ENCODE peak calls at places on chromosomes 7 and 10, in six cellular contexts. R, J, F, C, U and V are unnamed samples.

GRCh38 chr7:917255-918117 is 37.0 kb downstream of the ADAP1 start:
- DNase-seq in U (no peak), C (no peak), R (no peak), J (no peak), F (no peak), V (no peak)

GRCh38 chr10:30178565-30178964 is 119.2 kb upstream of the JCAD start:
- DNase-seq in F (no peak), R (no peak), J (no peak), C (no peak), U (no peak), V (no peak)

GRCh38 chr7:44071726-44072363 is 6.5 kb upstream of the PGAM2 start:
- DNase-seq in U (no peak), C (peak), R (no peak), F (no peak), J (no peak), V (no peak)

GRCh38 chr7:92797693-92798092 is 38.7 kb downstream of the CDK6 start:
- DNase-seq in C (no peak), R (no peak), J (no peak), U (no peak), F (no peak), V (no peak)

GRCh38 chr7:33050425-33051318 is 11.9 kb downstream of the NT5C3A start:
- DNase-seq in C (peak), J (peak), F (no peak), U (peak), R (peak), V (peak)

GRCh38 chr10:125441151-125441550 is 241.8 kb downstream of the TEX36 start:
- DNase-seq in U (no peak), J (no peak), R (no peak), C (no peak), F (no peak), V (no peak)

GRCh38 chr10:5603848-5604170 is 62.6 kb downstream of the ASB13 start:
- DNase-seq in U (no peak), J (no peak), R (no peak), F (no peak), C (peak), V (no peak)

GRCh38 chr10:78903351-78903940 is 165.3 kb upstream of the ZMIZ1 start:
- DNase-seq in R (no peak), F (no peak), C (no peak), U (no peak), J (no peak), V (no peak)

GRCh38 chr7:4612939-4613841 is 68.9 kb upstream of the FOXK1 start:
- DNase-seq in R (no peak), C (no peak), F (no peak), J (peak), U (peak), V (peak)

GRCh38 chr10:1153805-1154351 is 97.7 kb downstream of the WDR37 start:
- DNase-seq in U (no peak), F (no peak), R (no peak), J (no peak), C (no peak), V (no peak)

GRCh38 chr10:133161486-133162051 is 1.6 kb downstream of the KNDC1 start:
- DNase-seq in C (no peak), F (no peak), R (no peak), J (no peak), U (no peak), V (peak)

GRCh38 chr10:69936091-69936490 is 116.6 kb upstream of the MACROH2A2 start:
- DNase-seq in R (no peak), C (no peak), F (no peak), J (peak), U (no peak), V (peak)

GRCh38 chr7:2116903-2117680 is 115.7 kb downstream of the MAD1L1 start:
- DNase-seq in J (no peak), R (no peak), U (peak), F (no peak), C (no peak), V (peak)

GRCh38 chr7:99473315-99473596 is 566 bp downstream of the ZNF789 start:
- DNase-seq in J (peak), R (peak), U (peak), F (peak), C (peak), V (peak)

GRCh38 chr7:145169908-145170307 is 334.1 kb upstream of the TPK1 start:
- DNase-seq in C (no peak), F (no peak), J (no peak), R (no peak), U (no peak), V (peak)

GRCh38 chr10:26015092-26015491 is 81.1 kb downstream of the MYO3A start:
- DNase-seq in R (no peak), U (no peak), F (no peak), C (no peak), J (no peak), V (no peak)

GRCh38 chr7:80833289-80834104 is 85.4 kb downstream of the SEMA3C start:
- DNase-seq in C (no peak), J (no peak), F (no peak), R (no peak), U (no peak), V (no peak)

GRCh38 chr10:97463363-97464132 is 17.6 kb downstream of the ZDHHC16 start:
- DNase-seq in U (peak), F (peak), C (peak), R (peak), J (peak), V (peak)

GRCh38 chr10:88728107-88728763 is 22.2 kb downstream of the LIPK start:
- DNase-seq in U (peak), F (no peak), J (no peak), C (peak), R (no peak), V (peak)

GRCh38 chr7:2661096-2661449 is 26.9 kb upstream of the AMZ1 start:
- DNase-seq in C (no peak), R (no peak), J (no peak), F (no peak), U (no peak), V (no peak)

GRCh38 chr7:151060416-151061234 is 1.2 kb downstream of the SLC4A2 start:
- DNase-seq in R (peak), C (peak), U (peak), F (no peak), J (no peak), V (peak)
- TF ChIP-seq MYC in R (no peak), C (no peak), U (no peak), F (no peak), J (no peak), V (no peak)

GRCh38 chr7:66189695-66190503 is 15.2 kb upstream of the TPST1 start:
- DNase-seq in U (no peak), C (no peak), R (no peak), F (no peak), J (no peak), V (no peak)
- TF ChIP-seq CTCF in U (no peak), C (no peak), R (no peak), F (no peak), J (no peak), V (no peak)

GRCh38 chr7:34849163-34849960 is 187.9 kb downstream of the DPY19L1 start:
- DNase-seq in C (peak), U (peak), J (no peak), F (no peak), R (peak), V (no peak)
- TF ChIP-seq MYC in C (no peak), U (no peak), J (no peak), F (no peak), R (no peak), V (no peak)

GRCh38 chr10:85513450-85513849 is 853.1 kb downstream of the GRID1 start:
- DNase-seq in R (no peak), J (no peak), C (no peak), U (no peak), F (no peak), V (no peak)
- TF ChIP-seq CTCF in R (no peak), J (no peak), C (no peak), U (no peak), F (no peak), V (no peak)

GRCh38 chr7:113768256-113768847 is 150.5 kb downstream of the PPP1R3A start:
- DNase-seq in U (no peak), J (no peak), R (no peak), C (no peak), F (no peak), V (no peak)

GRCh38 chr7:113770146-113770738 is 148.6 kb downstream of the PPP1R3A start:
- DNase-seq in R (no peak), U (no peak), J (no peak), C (no peak), F (no peak), V (no peak)

GRCh38 chr7:113775804-113776203 is 143.0 kb downstream of the PPP1R3A start:
- DNase-seq in F (no peak), J (no peak), R (no peak), U (no peak), C (no peak), V (no peak)

GRCh38 chr7:113775401-113775800 is 143.4 kb downstream of the PPP1R3A start:
- DNase-seq in R (no peak), F (no peak), C (no peak), U (no peak), J (no peak), V (no peak)

GRCh38 chr7:113774182-113774807 is 144.5 kb downstream of the PPP1R3A start:
- DNase-seq in U (peak), J (peak), R (peak), F (no peak), C (peak), V (peak)
- TF ChIP-seq MYC in U (no peak), J (no peak), R (no peak), F (no peak), C (no peak), V (no peak)

GRCh38 chr10:73262105-73262730 is 9.8 kb upstream of the MRPS16 start:
- DNase-seq in R (peak), F (no peak), C (peak), J (peak), U (peak), V (peak)

GRCh38 chr10:73261362-73261995 is 9.0 kb upstream of the MRPS16 start:
- DNase-seq in C (no peak), J (no peak), R (no peak), U (no peak), F (no peak), V (no peak)

GRCh38 chr10:73264423-73264822 is 12.0 kb upstream of the MRPS16 start:
- DNase-seq in J (no peak), C (no peak), U (no peak), R (no peak), F (no peak), V (no peak)

GRCh38 chr10:73262880-73263279 is 10.4 kb upstream of the MRPS16 start:
- DNase-seq in R (no peak), C (no peak), J (no peak), F (no peak), U (no peak), V (no peak)

DNA sequence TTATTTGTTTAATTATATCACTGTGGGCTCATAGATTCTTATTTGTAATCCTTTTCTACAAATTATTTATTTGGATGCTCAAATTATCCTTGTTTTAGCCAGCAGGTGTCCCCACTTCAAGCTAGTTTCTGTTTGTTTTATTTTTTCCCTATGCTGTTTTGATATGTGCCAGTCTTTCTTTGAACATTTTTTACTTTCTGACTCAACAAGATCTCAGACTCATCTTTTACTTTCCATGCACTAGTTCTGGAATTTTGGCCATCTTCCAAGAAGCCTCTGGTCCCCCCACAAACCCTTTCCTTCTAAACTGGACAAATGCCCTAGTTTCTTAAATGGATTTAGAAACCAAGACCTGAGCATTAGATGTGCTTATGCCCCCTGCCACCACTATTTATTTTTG is 11.5 kb upstream of the MRPS16 start:
- DNase-seq in U (peak), F (no peak), J (peak), C (peak), R (peak), V (peak)
- TF ChIP-seq CTCF in U (peak), F (peak), J (peak), C (peak), R (peak), V (peak)

DNA sequence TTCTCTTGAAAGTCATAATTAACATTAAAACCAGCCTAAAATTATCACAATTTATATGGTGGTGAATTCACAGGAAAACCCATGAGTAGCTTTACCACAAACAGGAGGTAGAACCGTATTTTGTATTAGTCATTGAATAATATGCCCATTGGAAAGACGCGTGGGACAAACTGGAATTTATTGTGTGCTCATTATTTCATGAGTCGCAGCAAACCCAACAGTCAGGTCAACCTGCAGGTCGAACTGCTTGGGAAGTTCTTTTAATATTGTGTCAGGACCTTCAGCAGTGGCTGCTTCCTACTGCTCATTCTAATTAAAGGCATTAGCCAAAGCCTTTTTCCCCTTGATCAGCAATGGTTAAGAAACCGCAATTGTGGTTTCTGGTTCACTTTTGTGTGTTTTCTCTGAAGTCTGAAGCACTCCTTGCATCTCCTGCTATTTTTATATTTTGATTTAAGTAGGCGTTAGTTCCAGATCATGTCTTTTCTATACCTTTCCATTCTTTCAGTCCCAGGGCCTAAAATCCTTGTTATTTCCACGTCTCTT is 100.1 kb downstream of the RAB11FIP2 start:
- DNase-seq in F (no peak), R (no peak), J (no peak), U (no peak), C (no peak), V (no peak)
- TF ChIP-seq MYC in F (no peak), R (no peak), J (no peak), U (no peak), C (no peak), V (no peak)

GRCh38 chr10:47112612-47113011 is 187.4 kb upstream of the GDF10 start:
- DNase-seq in F (no peak), U (no peak), C (no peak), R (no peak), J (no peak), V (no peak)

GRCh38 chr10:47113907-47114500 is 186.0 kb upstream of the GDF10 start:
- DNase-seq in U (no peak), F (no peak), R (no peak), J (no peak), C (no peak), V (no peak)

GRCh38 chr10:47115322-47115721 is 184.7 kb upstream of the GDF10 start:
- DNase-seq in J (no peak), R (no peak), U (no peak), C (no peak), F (no peak), V (no peak)

GRCh38 chr10:47114680-47115186 is 185.3 kb upstream of the GDF10 start:
- DNase-seq in F (no peak), J (no peak), R (no peak), U (no peak), C (no peak), V (no peak)

GRCh38 chr10:47111329-47111862 is 188.6 kb upstream of the GDF10 start:
- DNase-seq in R (no peak), U (no peak), J (no peak), F (no peak), C (no peak), V (peak)
- TF ChIP-seq CTCF in R (no peak), U (no peak), J (peak), F (no peak), C (no peak), V (no peak)

GRCh38 chr10:94644352-94644751 is 39.2 kb upstream of the CYP2C18 start:
- DNase-seq in F (no peak), R (no peak), J (no peak), C (no peak), U (no peak), V (no peak)

GRCh38 chr10:94645285-94645684 is 38.2 kb upstream of the CYP2C18 start:
- DNase-seq in R (no peak), C (no peak), U (no peak), F (peak), J (no peak), V (no peak)

GRCh38 chr10:94640562-94640961 is 43.0 kb upstream of the CYP2C18 start:
- DNase-seq in J (no peak), C (no peak), U (no peak), F (no peak), R (no peak), V (no peak)

GRCh38 chr10:94641480-94641879 is 42.0 kb upstream of the CYP2C18 start:
- DNase-seq in U (no peak), F (no peak), J (no peak), R (no peak), C (no peak), V (no peak)

DNA sequence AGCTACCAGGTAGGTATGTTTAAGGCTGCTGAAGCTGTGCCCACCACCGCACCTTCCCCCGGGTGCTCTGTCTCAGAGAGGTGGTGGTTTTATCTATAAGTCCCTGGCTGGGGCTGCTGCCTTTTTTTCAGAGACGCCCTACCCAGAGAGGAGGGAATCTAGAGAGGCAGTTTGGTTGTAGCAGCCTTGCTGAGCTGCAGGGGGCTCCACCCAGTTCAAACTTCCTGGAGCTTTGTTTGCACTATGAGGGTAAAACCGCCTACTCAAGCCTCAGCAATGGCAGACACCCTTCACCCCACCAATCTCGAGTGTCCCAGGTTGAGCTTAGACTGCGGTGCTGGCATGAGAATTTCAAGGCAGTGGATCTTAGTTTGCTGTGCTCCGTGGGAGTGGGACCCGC is 43.6 kb upstream of the CYP2C18 start:
- DNase-seq in J (no peak), R (no peak), F (no peak), U (no peak), C (no peak), V (no peak)
- TF ChIP-seq MYC in J (no peak), R (no peak), F (no peak), U (no peak), C (no peak), V (no peak)

GRCh38 chr7:45076946-45077345 is 11.8 kb downstream of the NACAD start:
- DNase-seq in R (no peak), J (no peak), C (no peak), U (no peak), F (no peak), V (no peak)

GRCh38 chr7:45077579-45077978 is 11.2 kb downstream of the NACAD start:
- DNase-seq in J (no peak), F (no peak), C (no peak), U (no peak), R (no peak), V (no peak)

GRCh38 chr7:45075871-45076796 is 12.6 kb downstream of the NACAD start:
- DNase-seq in R (no peak), F (no peak), C (no peak), J (no peak), U (no peak), V (no peak)

GRCh38 chr7:45080265-45080957 is 8.4 kb downstream of the NACAD start:
- DNase-seq in F (no peak), C (no peak), J (no peak), R (no peak), U (no peak), V (peak)

DNA sequence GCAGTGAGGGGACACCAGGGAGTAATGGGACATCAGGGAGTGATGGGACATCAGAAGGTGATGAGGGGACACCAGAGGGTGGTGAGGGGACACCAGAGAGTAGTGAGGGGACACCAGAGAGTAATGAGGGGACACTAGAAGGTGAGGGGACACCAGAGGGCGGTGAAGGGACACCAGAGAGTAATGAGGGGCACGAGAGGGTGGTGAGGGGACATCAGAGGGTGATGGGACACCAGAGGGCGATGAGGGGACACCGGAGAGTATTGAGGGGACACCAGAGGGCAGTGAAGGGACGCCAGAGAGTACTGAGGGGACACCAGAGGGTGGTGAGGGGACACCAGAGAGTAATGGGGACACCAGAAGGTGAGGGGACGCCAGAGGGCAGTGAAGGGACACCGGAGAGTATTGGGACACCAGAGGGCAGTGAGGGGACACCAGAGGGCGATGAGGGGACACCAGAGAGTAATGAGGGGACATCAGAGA is 10.5 kb downstream of the NACAD start:
- DNase-seq in F (no peak), J (peak), C (peak), R (no peak), U (no peak), V (no peak)
- TF ChIP-seq CTCF in F (no peak), J (peak), C (peak), R (no peak), U (no peak), V (no peak)